ENCODE peak calls at places on chromosomes 5 and 9, in ten cellular contexts. I is uterus; F is dorsolateral prefrontal cortex; Y is RWPE1; X is Peyer's patch; L is PC-3; J is neural progenitor cell; C is tibial nerve; W is SK-N-SH; R is naive thymus-derived CD4-positive, alpha-beta T cell. E is an unnamed sample.

GRCh38 chr5:148168246-148168645 is at the start of gene SPINK14:
- DNase-seq in I (no peak), F (no peak), Y (no peak), X (no peak), L (no peak), J (no peak), C (no peak), W (no peak), R (no peak), E (no peak)

GRCh38 chr5:151463137-151464029 is 16.0 kb downstream of the SLC36A1 start:
- DNase-seq in I (no peak), F (no peak), Y (no peak), X (peak), L (peak), J (peak), C (no peak), W (no peak), R (no peak), E (peak)

GRCh38 chr9:135840539-135840938 is 66.8 kb downstream of the CAMSAP1 start:
- DNase-seq in I (no peak), F (no peak), Y (no peak), X (no peak), L (no peak), J (no peak), C (no peak), W (no peak), R (no peak), E (no peak)

GRCh38 chr9:125337282-125337681 is 75.7 kb downstream of the GAPVD1 start:
- DNase-seq in I (no peak), F (no peak), Y (no peak), X (no peak), L (no peak), J (peak), C (no peak), W (no peak), R (no peak), E (no peak)

GRCh38 chr5:124660229-124661093 is 86.0 kb downstream of the ZNF608 start:
- DNase-seq in I (no peak), F (no peak), Y (peak), X (no peak), L (peak), J (peak), C (no peak), W (no peak), R (no peak), E (no peak)

GRCh38 chr5:155260798-155261197 is 247.2 kb downstream of the KIF4B start:
- DNase-seq in I (no peak), F (peak), Y (no peak), X (no peak), L (no peak), J (peak), C (no peak), W (peak), R (no peak), E (peak)

GRCh38 chr9:124698265-124698664 is 72.8 kb downstream of the NR6A1 start:
- DNase-seq in I (no peak), F (no peak), Y (peak), X (no peak), L (no peak), J (peak), C (no peak), W (peak), R (no peak), E (no peak)

GRCh38 chr9:86079421-86080111 is 19.8 kb downstream of the GOLM1 start:
- DNase-seq in I (peak), F (no peak), Y (peak), X (no peak), L (peak), J (no peak), C (no peak), W (no peak), R (no peak), E (no peak)

GRCh38 chr5:39523821-39524220 is 99.0 kb upstream of the DAB2 start:
- DNase-seq in I (no peak), F (no peak), Y (no peak), X (no peak), L (no peak), J (no peak), C (no peak), W (no peak), R (no peak), E (no peak)

GRCh38 chr5:76602094-76602726 is 21.0 kb downstream of the F2RL2 start:
- DNase-seq in I (no peak), F (no peak), Y (no peak), X (no peak), L (peak), J (no peak), C (no peak), W (no peak), R (no peak), E (no peak)

GRCh38 chr5:54523534-54523933 is 6.0 kb downstream of the SNX18 start:
- DNase-seq in I (no peak), F (no peak), Y (no peak), X (no peak), L (no peak), J (no peak), C (no peak), W (no peak), R (no peak), E (no peak)

DNA sequence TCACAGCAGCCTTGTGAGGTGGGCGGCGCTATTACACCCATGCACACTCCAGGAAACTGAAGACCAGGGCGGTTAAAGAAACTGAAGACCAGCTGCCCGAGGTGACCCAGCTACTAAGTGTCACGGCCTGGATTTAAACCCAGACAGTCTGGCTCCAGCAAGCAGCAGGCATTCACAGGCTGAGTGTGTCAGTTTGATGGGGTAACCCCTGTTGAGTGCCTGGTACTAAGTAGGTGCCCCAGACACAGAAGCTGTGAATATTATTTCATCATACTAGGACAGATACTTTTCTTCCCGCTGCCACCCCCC is 7.3 kb downstream of the ENG start:
- DNase-seq in I (no peak), F (no peak), Y (no peak), X (no peak), L (no peak), J (no peak), C (no peak), W (no peak), R (no peak), E (no peak)
- H3K27ac ChIP-seq in I (peak), F (no peak), Y (peak), X (peak), L (no peak), J (no peak), C (no peak), W (no peak), R (no peak), E (no peak)

GRCh38 chr5:142981475-142981874 is 211.3 kb downstream of the ARHGAP26 start:
- DNase-seq in I (no peak), F (no peak), Y (no peak), X (no peak), L (no peak), J (peak), C (no peak), W (no peak), R (no peak), E (no peak)
- H3K27ac ChIP-seq in I (peak), F (peak), Y (peak), X (peak), L (peak), J (no peak), C (no peak), W (peak), R (no peak), E (no peak)

GRCh38 chr9:133051281-133051900 is 10.4 kb upstream of the CEL start:
- DNase-seq in I (no peak), F (no peak), Y (no peak), X (no peak), L (no peak), J (no peak), C (no peak), W (no peak), R (no peak), E (no peak)
- H3K27ac ChIP-seq in I (no peak), F (peak), Y (peak), X (peak), L (no peak), J (no peak), C (no peak), W (no peak), R (no peak), E (no peak)

GRCh38 chr9:3261484-3261883 is 264.3 kb downstream of the RFX3 start:
- DNase-seq in I (no peak), F (no peak), Y (no peak), X (no peak), L (peak), J (no peak), C (no peak), W (no peak), R (no peak), E (no peak)
- H3K27ac ChIP-seq in I (no peak), F (no peak), Y (no peak), X (no peak), L (no peak), J (no peak), C (no peak), W (no peak), R (no peak), E (no peak)

GRCh38 chr9:98203153-98203552 is 10.7 kb upstream of the CORO2A start:
- DNase-seq in I (no peak), F (no peak), Y (no peak), X (no peak), L (no peak), J (no peak), C (no peak), W (no peak), R (no peak), E (no peak)
- H3K27ac ChIP-seq in I (no peak), F (no peak), Y (peak), X (no peak), L (no peak), J (no peak), C (no peak), W (no peak), R (no peak), E (no peak)

GRCh38 chr5:150457562-150458240 is 8.2 kb upstream of the RPS14 start:
- DNase-seq in I (no peak), F (no peak), Y (no peak), X (no peak), L (no peak), J (no peak), C (no peak), W (no peak), R (no peak), E (no peak)

GRCh38 chr5:150460781-150461180 is 11.2 kb upstream of the RPS14 start:
- DNase-seq in I (no peak), F (no peak), Y (no peak), X (no peak), L (no peak), J (no peak), C (no peak), W (no peak), R (no peak), E (no peak)

GRCh38 chr5:150461231-150461630 is 11.7 kb upstream of the RPS14 start:
- DNase-seq in I (no peak), F (no peak), Y (no peak), X (no peak), L (no peak), J (no peak), C (no peak), W (no peak), R (no peak), E (no peak)

GRCh38 chr5:150457112-150457511 is 7.6 kb upstream of the RPS14 start:
- DNase-seq in I (no peak), F (no peak), Y (no peak), X (no peak), L (no peak), J (no peak), C (no peak), W (no peak), R (no peak), E (no peak)

DNA sequence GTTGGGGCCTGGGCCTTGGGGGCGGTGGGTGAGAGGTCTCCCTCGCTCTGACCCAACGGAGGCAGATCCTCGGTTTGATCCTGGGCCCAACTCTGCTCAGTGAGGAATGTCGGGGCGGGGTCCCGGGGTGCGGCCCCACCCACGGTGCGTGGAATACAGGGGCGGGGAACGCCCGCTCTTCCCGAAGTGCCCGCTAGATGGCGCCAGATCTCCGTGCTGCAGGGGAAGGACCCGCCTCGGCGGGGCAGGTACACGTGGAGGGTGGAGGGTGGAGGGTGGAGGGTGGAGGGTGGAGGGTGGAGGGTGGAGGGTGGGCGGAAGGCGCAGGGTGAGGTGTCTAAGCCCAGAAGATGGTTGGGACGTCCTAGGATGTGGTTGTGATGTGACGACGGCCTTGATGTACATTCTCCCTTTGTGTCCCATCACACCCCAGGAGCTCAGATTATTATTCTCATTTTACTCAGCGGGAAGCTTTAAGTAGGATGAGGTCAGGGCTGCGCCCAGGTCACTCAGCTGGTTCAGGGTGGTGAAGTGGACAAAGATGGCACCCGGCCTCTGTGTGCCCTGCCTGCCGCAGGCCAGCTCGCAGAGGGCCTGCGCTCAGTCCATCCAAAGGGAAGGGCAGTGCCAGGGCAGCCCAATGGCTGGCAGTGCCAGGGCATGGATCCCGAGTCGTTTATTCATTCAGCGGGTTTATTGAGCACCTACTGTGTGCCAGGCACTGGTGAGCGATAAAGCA is 9.4 kb upstream of the RPS14 start:
- DNase-seq in I (peak), F (peak), Y (peak), X (peak), L (peak), J (peak), C (peak), W (peak), R (peak), E (no peak)
- H3K27ac ChIP-seq in I (peak), F (no peak), Y (peak), X (no peak), L (no peak), J (no peak), C (no peak), W (no peak), R (peak), E (no peak)

GRCh38 chr5:37740331-37741066 is 99.3 kb downstream of the GDNF start:
- DNase-seq in I (no peak), F (no peak), Y (no peak), X (no peak), L (no peak), J (no peak), C (no peak), W (no peak), R (no peak), E (no peak)
- H3K27ac ChIP-seq in I (peak), F (no peak), Y (no peak), X (no peak), L (no peak), J (no peak), C (peak), W (peak), R (no peak), E (no peak)

GRCh38 chr9:127698985-127699670 is 7.7 kb upstream of the CFAP157 start:
- DNase-seq in I (peak), F (peak), Y (peak), X (peak), L (no peak), J (peak), C (peak), W (peak), R (peak), E (peak)
- H3K27ac ChIP-seq in I (peak), F (peak), Y (peak), X (peak), L (no peak), J (no peak), C (peak), W (peak), R (peak), E (no peak)

DNA sequence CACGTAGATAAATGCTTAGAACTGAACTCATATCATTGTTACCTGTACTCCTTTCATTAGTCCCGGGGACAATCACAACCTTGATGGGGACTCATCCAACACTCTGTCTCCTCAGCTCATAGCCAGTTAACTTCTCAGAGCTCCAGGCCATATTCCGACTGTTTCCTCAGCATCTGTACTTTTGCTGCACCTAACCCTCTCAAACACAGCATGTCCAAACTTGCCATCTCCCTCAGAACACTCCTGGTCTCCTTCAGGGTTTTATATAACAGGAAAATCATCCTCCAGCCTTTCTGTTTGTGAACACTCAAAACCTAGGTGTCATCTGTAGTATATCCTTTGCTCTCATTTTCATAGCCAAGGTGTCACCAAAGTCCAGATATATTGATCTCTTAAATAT is 150.5 kb downstream of the CDH6 start:
- DNase-seq in I (no peak), F (no peak), Y (peak), X (no peak), L (no peak), J (no peak), C (no peak), W (no peak), R (no peak), E (no peak)
- H3K27ac ChIP-seq in I (no peak), F (no peak), Y (no peak), X (no peak), L (no peak), J (no peak), C (no peak), W (no peak), R (no peak), E (no peak)

E was measured in iPS DF 6.9.